ENCODE peak calls at places on chromosomes 2 and 18, in five cellular contexts. One of them, this sample, is unnamed.

GRCh38 chr18:2683055-2683454 is 27.5 kb downstream of the SMCHD1 start:
- DNase-seq in CD8-positive, alpha-beta T cell: no peak
- DNase-seq in body of pancreas: no peak
- DNase-seq in HL-60: no peak
- DNase-seq in cardiac fibroblast: no peak
- DNase-seq in this sample: no peak

GRCh38 chr18:76495435-76496199 is 575 bp upstream of the ZNF516 start:
- DNase-seq in CD8-positive, alpha-beta T cell: no peak
- DNase-seq in body of pancreas: peak; percentile 40
- DNase-seq in HL-60: peak; percentile 68
- DNase-seq in cardiac fibroblast: peak; percentile 65
- DNase-seq in this sample: peak; percentile 77

GRCh38 chr2:162025121-162025911 is 48.7 kb downstream of the DPP4 start:
- DNase-seq in CD8-positive, alpha-beta T cell: no peak
- DNase-seq in body of pancreas: no peak
- DNase-seq in HL-60: no peak
- DNase-seq in cardiac fibroblast: no peak
- DNase-seq in this sample: peak; percentile 83

GRCh38 chr2:142495141-142495540 is 364.3 kb upstream of the LRP1B start:
- DNase-seq in CD8-positive, alpha-beta T cell: no peak
- DNase-seq in body of pancreas: no peak
- DNase-seq in HL-60: no peak
- DNase-seq in cardiac fibroblast: no peak
- DNase-seq in this sample: no peak

GRCh38 chr2:1246239-1246638 is 167.0 kb upstream of the TPO start:
- DNase-seq in CD8-positive, alpha-beta T cell: no peak
- DNase-seq in body of pancreas: no peak
- DNase-seq in HL-60: no peak
- DNase-seq in cardiac fibroblast: no peak
- DNase-seq in this sample: no peak

GRCh38 chr2:197191948-197192338 is 118.6 kb downstream of the ANKRD44 start:
- DNase-seq in CD8-positive, alpha-beta T cell: no peak
- DNase-seq in body of pancreas: no peak
- DNase-seq in HL-60: no peak
- DNase-seq in cardiac fibroblast: no peak
- DNase-seq in this sample: no peak

GRCh38 chr2:152054593-152054992 is 44.3 kb downstream of the CACNB4 start:
- DNase-seq in CD8-positive, alpha-beta T cell: no peak
- DNase-seq in body of pancreas: no peak
- DNase-seq in HL-60: no peak
- DNase-seq in cardiac fibroblast: peak; percentile 87
- DNase-seq in this sample: peak; percentile 86

GRCh38 chr2:33135645-33136044 is 188.9 kb downstream of the LTBP1 start:
- DNase-seq in CD8-positive, alpha-beta T cell: no peak
- DNase-seq in body of pancreas: no peak
- DNase-seq in HL-60: no peak
- DNase-seq in cardiac fibroblast: peak; percentile 61
- DNase-seq in this sample: peak; percentile 50

GRCh38 chr2:102336502-102336945 is 19.1 kb upstream of the IL18R1 start:
- DNase-seq in CD8-positive, alpha-beta T cell: no peak
- DNase-seq in body of pancreas: no peak
- DNase-seq in HL-60: no peak
- DNase-seq in cardiac fibroblast: peak; percentile 82
- DNase-seq in this sample: peak; percentile 63

GRCh38 chr2:168758970-168759820 is 43.2 kb upstream of the NOSTRIN start:
- DNase-seq in CD8-positive, alpha-beta T cell: no peak
- DNase-seq in body of pancreas: peak; percentile 44
- DNase-seq in HL-60: no peak
- DNase-seq in cardiac fibroblast: peak; percentile 72
- DNase-seq in this sample: peak; percentile 69

GRCh38 chr18:6923220-6923619 is 193.7 kb downstream of the ARHGAP28 start:
- DNase-seq in CD8-positive, alpha-beta T cell: no peak
- DNase-seq in body of pancreas: no peak
- DNase-seq in HL-60: no peak
- DNase-seq in cardiac fibroblast: no peak
- DNase-seq in this sample: no peak

GRCh38 chr18:12038082-12038660 is 55.5 kb upstream of the ANKRD62 start:
- DNase-seq in CD8-positive, alpha-beta T cell: no peak
- DNase-seq in body of pancreas: peak; percentile 64
- DNase-seq in HL-60: no peak
- DNase-seq in cardiac fibroblast: peak; percentile 22
- DNase-seq in this sample: peak; percentile 43

GRCh38 chr18:28041366-28041765 is 135.6 kb downstream of the CDH2 start:
- DNase-seq in CD8-positive, alpha-beta T cell: no peak
- DNase-seq in body of pancreas: no peak
- DNase-seq in HL-60: no peak
- DNase-seq in cardiac fibroblast: peak; percentile 79
- DNase-seq in this sample: peak; percentile 15

GRCh38 chr2:171432969-171433762 is 624 bp downstream of the METTL8 start:
- DNase-seq in CD8-positive, alpha-beta T cell: no peak
- DNase-seq in body of pancreas: peak; percentile 41
- DNase-seq in HL-60: peak; percentile 39
- DNase-seq in cardiac fibroblast: peak; percentile 54
- DNase-seq in this sample: peak; percentile 50

GRCh38 chr2:138029238-138029637 is 65.0 kb downstream of the HNMT start:
- DNase-seq in CD8-positive, alpha-beta T cell: no peak
- DNase-seq in body of pancreas: no peak
- DNase-seq in HL-60: no peak
- DNase-seq in cardiac fibroblast: peak; percentile 75
- DNase-seq in this sample: peak; percentile 42

GRCh38 chr2:164657129-164657528 is 35.8 kb upstream of the GRB14 start:
- DNase-seq in CD8-positive, alpha-beta T cell: no peak
- DNase-seq in body of pancreas: no peak
- DNase-seq in HL-60: no peak
- DNase-seq in cardiac fibroblast: peak; percentile 90
- DNase-seq in this sample: peak; percentile 88

GRCh38 chr2:46170011-46170410 is 127.2 kb upstream of the EPAS1 start:
- DNase-seq in CD8-positive, alpha-beta T cell: no peak
- DNase-seq in body of pancreas: no peak
- DNase-seq in HL-60: no peak
- DNase-seq in cardiac fibroblast: no peak
- DNase-seq in this sample: no peak

GRCh38 chr2:16650287-16651249 is 15.1 kb downstream of the CYRIA start:
- DNase-seq in CD8-positive, alpha-beta T cell: no peak
- DNase-seq in body of pancreas: no peak
- DNase-seq in HL-60: no peak
- DNase-seq in cardiac fibroblast: peak; percentile 82
- DNase-seq in this sample: peak; percentile 80

GRCh38 chr18:25190468-25190867 is 161.5 kb downstream of the ZNF521 start:
- DNase-seq in CD8-positive, alpha-beta T cell: no peak
- DNase-seq in body of pancreas: no peak
- DNase-seq in HL-60: no peak
- DNase-seq in cardiac fibroblast: no peak
- DNase-seq in this sample: no peak

GRCh38 chr2:71672011-71672639 is 218.8 kb downstream of the DYSF start:
- DNase-seq in CD8-positive, alpha-beta T cell: no peak
- DNase-seq in body of pancreas: peak; percentile 5
- DNase-seq in HL-60: no peak
- DNase-seq in cardiac fibroblast: no peak
- DNase-seq in this sample: no peak

GRCh38 chr2:226773291-226773690 is 26.3 kb downstream of the IRS1 start:
- DNase-seq in CD8-positive, alpha-beta T cell: no peak
- DNase-seq in body of pancreas: no peak
- DNase-seq in HL-60: no peak
- DNase-seq in cardiac fibroblast: no peak
- DNase-seq in this sample: no peak

GRCh38 chr2:146124741-146125140 is 1604.8 kb upstream of the ZEB2 start:
- DNase-seq in CD8-positive, alpha-beta T cell: no peak
- DNase-seq in body of pancreas: no peak
- DNase-seq in HL-60: no peak
- DNase-seq in cardiac fibroblast: peak; percentile 61
- DNase-seq in this sample: peak; percentile 31

GRCh38 chr2:41709702-41710599 is 337.9 kb upstream of the PKDCC start:
- DNase-seq in CD8-positive, alpha-beta T cell: no peak
- DNase-seq in body of pancreas: no peak
- DNase-seq in HL-60: no peak
- DNase-seq in cardiac fibroblast: peak; percentile 42
- DNase-seq in this sample: no peak
- H3K4me3 ChIP-seq in CD8-positive, alpha-beta T cell: no peak overlapping the region
- H3K4me3 ChIP-seq in body of pancreas: no peak overlapping the region
- H3K4me3 ChIP-seq in HL-60: no peak overlapping the region
- H3K4me3 ChIP-seq in cardiac fibroblast: no peak overlapping the region
- H3K4me3 ChIP-seq in this sample: no peak overlapping the region

GRCh38 chr18:54528942-54529376 is 62.1 kb upstream of the DYNAP start:
- DNase-seq in CD8-positive, alpha-beta T cell: no peak
- DNase-seq in body of pancreas: no peak
- DNase-seq in HL-60: no peak
- DNase-seq in cardiac fibroblast: no peak
- DNase-seq in this sample: no peak
- TF ChIP-seq CTCF in CD8-positive, alpha-beta T cell: no peak
- TF ChIP-seq CTCF in body of pancreas: no peak
- TF ChIP-seq CTCF in HL-60: no peak
- TF ChIP-seq CTCF in cardiac fibroblast: no peak
- TF ChIP-seq CTCF in this sample: no peak

GRCh38 chr2:109614715-109615636 is 812 bp downstream of the SOWAHC start:
- DNase-seq in CD8-positive, alpha-beta T cell: no peak
- DNase-seq in body of pancreas: peak; percentile 28
- DNase-seq in HL-60: no peak
- DNase-seq in cardiac fibroblast: no peak
- DNase-seq in this sample: no peak
- H3K4me3 ChIP-seq in CD8-positive, alpha-beta T cell: peak overlapping the region; percentile 51
- H3K4me3 ChIP-seq in body of pancreas: peak overlapping the region; percentile 55
- H3K4me3 ChIP-seq in HL-60: no peak overlapping the region
- H3K4me3 ChIP-seq in cardiac fibroblast: peak overlapping the region; percentile 66
- H3K4me3 ChIP-seq in this sample: peak overlapping the region; percentile 53

DNA sequence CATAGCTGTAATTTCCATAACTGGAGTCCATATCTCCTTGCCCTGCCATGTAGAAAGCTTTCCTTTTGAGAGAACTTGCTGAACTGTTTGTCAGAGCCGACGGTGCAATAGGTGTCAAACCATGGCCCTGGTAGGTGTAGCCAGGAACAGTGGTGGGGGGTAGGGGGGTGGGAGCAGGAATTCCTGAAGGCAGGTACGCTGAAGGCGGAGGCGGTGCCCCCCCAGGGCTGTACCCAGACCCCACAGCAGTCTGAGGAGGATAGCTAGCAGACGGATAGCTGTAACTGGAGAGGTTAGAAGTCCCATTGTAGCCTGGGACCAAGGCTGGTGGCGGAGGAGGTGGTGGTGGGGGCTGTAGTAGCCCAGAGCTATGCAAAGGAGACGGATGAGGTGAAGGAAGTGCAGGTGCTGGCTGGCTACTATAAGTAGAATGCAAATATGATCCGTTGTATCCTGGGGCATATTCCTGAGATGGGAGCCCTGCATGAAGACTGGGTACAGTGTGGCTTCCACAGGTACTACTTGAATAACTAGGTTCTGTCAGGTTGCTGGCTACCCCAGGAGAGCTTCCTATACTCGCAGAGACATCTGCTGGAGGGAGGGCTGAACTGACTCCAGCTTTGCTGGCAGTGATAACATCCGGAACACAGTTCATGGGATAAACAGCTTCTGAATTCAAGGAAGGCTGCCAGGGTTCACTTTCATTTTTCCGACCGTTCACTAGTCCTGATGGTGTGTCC is 124.8 kb downstream of the FIGN start:
- DNase-seq in CD8-positive, alpha-beta T cell: no peak
- DNase-seq in body of pancreas: no peak
- DNase-seq in HL-60: no peak
- DNase-seq in cardiac fibroblast: no peak
- DNase-seq in this sample: peak; percentile 5
- TF ChIP-seq CTCF in CD8-positive, alpha-beta T cell: no peak
- TF ChIP-seq CTCF in body of pancreas: peak; percentile 12
- TF ChIP-seq CTCF in HL-60: peak; percentile 13
- TF ChIP-seq CTCF in cardiac fibroblast: no peak
- TF ChIP-seq CTCF in this sample: peak; percentile 8

GRCh38 chr18:49345931-49346696 is 114.3 kb downstream of the DYM start:
- DNase-seq in CD8-positive, alpha-beta T cell: no peak
- DNase-seq in body of pancreas: no peak
- DNase-seq in HL-60: no peak
- DNase-seq in cardiac fibroblast: no peak
- DNase-seq in this sample: no peak
- H3K4me3 ChIP-seq in CD8-positive, alpha-beta T cell: no peak overlapping the region
- H3K4me3 ChIP-seq in body of pancreas: no peak overlapping the region
- H3K4me3 ChIP-seq in HL-60: no peak overlapping the region
- H3K4me3 ChIP-seq in cardiac fibroblast: no peak overlapping the region
- H3K4me3 ChIP-seq in this sample: no peak overlapping the region

GRCh38 chr2:20049631-20050030 is 1.8 kb downstream of the LAPTM4A start:
- DNase-seq in CD8-positive, alpha-beta T cell: no peak
- DNase-seq in body of pancreas: no peak
- DNase-seq in HL-60: no peak
- DNase-seq in cardiac fibroblast: peak; percentile 40
- DNase-seq in this sample: peak; percentile 55

GRCh38 chr2:20052229-20052871 is 922 bp upstream of the LAPTM4A start:
- DNase-seq in CD8-positive, alpha-beta T cell: no peak
- DNase-seq in body of pancreas: no peak
- DNase-seq in HL-60: no peak
- DNase-seq in cardiac fibroblast: peak; percentile 63
- DNase-seq in this sample: peak; percentile 51

GRCh38 chr2:20051518-20052228 is at the start of gene LAPTM4A:
- DNase-seq in CD8-positive, alpha-beta T cell: peak; percentile 96
- DNase-seq in body of pancreas: peak; percentile 99
- DNase-seq in HL-60: peak; percentile 99
- DNase-seq in cardiac fibroblast: peak; percentile 100
- DNase-seq in this sample: peak; percentile 100

GRCh38 chr2:20050104-20050711 is 1.2 kb downstream of the LAPTM4A start:
- DNase-seq in CD8-positive, alpha-beta T cell: no peak
- DNase-seq in body of pancreas: no peak
- DNase-seq in HL-60: peak; percentile 52
- DNase-seq in cardiac fibroblast: peak; percentile 81
- DNase-seq in this sample: peak; percentile 92

DNA sequence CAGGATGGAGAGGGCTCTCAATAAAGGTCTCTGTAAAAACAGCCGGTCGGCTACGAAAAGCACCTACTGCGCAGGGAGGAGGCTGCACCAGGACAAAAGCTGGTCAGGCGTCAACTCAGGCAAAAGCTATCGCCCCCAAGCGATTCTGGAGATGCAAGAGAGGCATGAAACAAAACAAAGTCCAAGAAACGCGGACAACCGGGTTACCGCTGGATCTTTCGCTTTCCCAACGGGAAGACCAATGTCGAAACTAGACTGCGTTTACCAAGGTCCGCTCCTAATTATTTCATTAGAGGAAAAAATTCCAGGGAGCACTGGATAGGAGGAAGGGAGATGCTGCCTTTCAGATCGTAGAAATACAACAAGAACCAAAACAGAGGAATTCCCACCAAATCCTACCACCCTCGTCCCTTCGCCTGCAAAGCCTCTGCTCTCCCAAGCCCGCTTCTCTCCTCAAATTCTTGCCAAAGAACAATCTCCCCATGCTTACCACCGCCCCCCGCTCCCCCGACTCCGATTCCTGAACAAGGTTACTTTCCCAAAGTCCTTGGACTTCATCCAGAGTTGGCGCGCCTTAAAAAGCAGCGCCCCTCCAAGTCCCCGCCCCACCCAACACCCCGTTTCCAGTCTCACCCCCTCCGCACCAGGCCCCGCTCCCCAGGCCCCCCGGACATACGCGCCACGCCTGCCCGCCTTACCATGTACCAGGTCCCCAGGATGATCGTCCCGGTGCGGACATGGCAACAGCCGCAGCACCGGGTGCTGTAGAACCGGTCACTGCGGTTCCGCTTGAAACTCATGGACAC is 513 bp downstream of the LAPTM4A start:
- DNase-seq in CD8-positive, alpha-beta T cell: no peak
- DNase-seq in body of pancreas: peak; percentile 39
- DNase-seq in HL-60: no peak
- DNase-seq in cardiac fibroblast: peak; percentile 67
- DNase-seq in this sample: peak; percentile 65
- TF ChIP-seq CTCF in CD8-positive, alpha-beta T cell: no peak
- TF ChIP-seq CTCF in body of pancreas: no peak
- TF ChIP-seq CTCF in HL-60: no peak
- TF ChIP-seq CTCF in cardiac fibroblast: no peak
- TF ChIP-seq CTCF in this sample: peak; percentile 2